ENCODE peak calls at places on chromosomes 11 and 22, in eight cellular contexts. O, M, E, T, F, B, H and V are unnamed samples.

GRCh38 chr11:121426476-121427454 is 25.3 kb upstream of the SORL1 start:
- DNase-seq in O (no peak), T (peak; percentile 16), B (no peak), E (peak; percentile 56), M (peak; percentile 54), H (peak; percentile 59), F (peak; percentile 60), V (no peak)

GRCh38 chr11:67351275-67352005 is 1.9 kb downstream of the POLD4 start:
- DNase-seq in T (peak; percentile 71), H (peak; percentile 73), F (no peak), E (peak; percentile 59), M (peak; percentile 63), O (peak; percentile 88), B (peak; percentile 84), V (peak; percentile 87)

GRCh38 chr22:36258750-36259619 is 6.1 kb downstream of the APOL1 start:
- DNase-seq in F (peak; percentile 69), E (peak; percentile 46), T (no peak), H (peak; percentile 24), M (no peak), B (no peak), O (peak; percentile 77), V (no peak)

GRCh38 chr22:46425011-46425410 is 89.5 kb downstream of the TRMU start:
- DNase-seq in T (peak; percentile 8), E (no peak), F (no peak), B (no peak), O (peak; percentile 5), M (no peak), H (no peak), V (peak; percentile 73)

GRCh38 chr22:26887916-26888315 is 230.5 kb downstream of the MIAT start:
- DNase-seq in O (no peak), F (no peak), H (no peak), B (no peak), M (no peak), T (no peak), E (no peak), V (no peak)

GRCh38 chr22:41696714-41697113 is 2.6 kb upstream of the MEI1 start:
- DNase-seq in F (no peak), T (no peak), M (no peak), B (no peak), E (no peak), O (no peak), H (no peak), V (no peak)

GRCh38 chr11:68974421-68975194 is 6.2 kb downstream of the MRGPRD start:
- DNase-seq in F (no peak), T (no peak), B (peak; percentile 41), M (no peak), O (no peak), E (no peak), H (no peak), V (peak; percentile 20)

GRCh38 chr22:17112491-17113042 is 8.6 kb downstream of the TMEM121B start:
- DNase-seq in E (no peak), T (no peak), M (no peak), O (no peak), F (no peak), H (no peak), B (no peak), V (no peak)

GRCh38 chr11:86116996-86117705 is 48.3 kb upstream of the PICALM start:
- DNase-seq in F (no peak), M (no peak), B (no peak), O (peak; percentile 54), T (no peak), H (no peak), E (no peak), V (peak; percentile 56)

GRCh38 chr22:23281406-23282088 is 101.2 kb downstream of the BCR start:
- DNase-seq in M (peak; percentile 71), O (peak; percentile 82), T (peak; percentile 93), F (peak; percentile 90), B (peak; percentile 74), H (peak; percentile 92), E (peak; percentile 84), V (peak; percentile 76)

GRCh38 chr22:35576671-35577070 is 36.0 kb downstream of the RASD2 start:
- DNase-seq in F (no peak), M (no peak), H (no peak), O (no peak), B (no peak), E (no peak), T (no peak), V (no peak)

GRCh38 chr11:67492801-67493547 is 10.1 kb downstream of the AIP start:
- DNase-seq in H (no peak), T (no peak), M (no peak), B (no peak), E (no peak), F (no peak), O (no peak), V (no peak)

GRCh38 chr11:47394322-47395224 is 13.8 kb upstream of the SLC39A13 start:
- DNase-seq in E (peak; percentile 63), T (no peak), M (peak; percentile 50), F (peak; percentile 76), H (peak; percentile 46), B (no peak), O (peak; percentile 65), V (no peak)

GRCh38 chr11:119509969-119510401 is 87.0 kb upstream of the THY1 start:
- DNase-seq in E (no peak), T (no peak), B (peak; percentile 21), F (no peak), H (peak; percentile 9), O (peak; percentile 87), M (no peak), V (peak; percentile 81)

GRCh38 chr11:70819022-70819421 is 420.7 kb downstream of the CTTN start:
- DNase-seq in H (no peak), E (no peak), M (no peak), T (no peak), O (no peak), F (no peak), B (no peak), V (no peak)

GRCh38 chr11:100397401-100397800 is 289.7 kb upstream of the ARHGAP42 start:
- DNase-seq in E (no peak), O (no peak), F (no peak), B (no peak), H (no peak), M (no peak), T (no peak), V (no peak)

GRCh38 chr11:103395612-103396011 is 286.4 kb downstream of the DYNC2H1 start:
- DNase-seq in H (no peak), B (peak; percentile 25), F (no peak), T (no peak), O (peak; percentile 25), E (no peak), M (no peak), V (peak; percentile 89)

GRCh38 chr22:19679476-19680099 is 34.7 kb upstream of the SEPTIN5 start:
- DNase-seq in O (peak; percentile 13), B (no peak), H (peak; percentile 54), T (peak; percentile 53), M (peak; percentile 35), E (peak; percentile 75), F (peak; percentile 69), V (peak; percentile 1)

GRCh38 chr11:7279676-7280075 is 28.0 kb downstream of the SYT9 start:
- DNase-seq in E (no peak), F (no peak), O (no peak), B (no peak), M (no peak), T (no peak), H (no peak), V (no peak)

GRCh38 chr11:7281083-7281482 is 29.4 kb downstream of the SYT9 start:
- DNase-seq in M (no peak), O (no peak), T (no peak), H (no peak), E (no peak), F (no peak), B (peak; percentile 72), V (peak; percentile 95)

GRCh38 chr11:7275133-7275532 is 23.4 kb downstream of the SYT9 start:
- DNase-seq in O (no peak), E (no peak), H (no peak), T (no peak), M (no peak), B (no peak), F (no peak), V (no peak)

GRCh38 chr11:7278314-7278917 is 26.7 kb downstream of the SYT9 start:
- DNase-seq in M (no peak), T (peak; percentile 40), H (peak; percentile 23), O (peak; percentile 58), E (no peak), B (peak; percentile 33), F (peak; percentile 47), V (peak; percentile 44)
- TF ChIP-seq CTCF in M (peak; percentile 30), T (peak; percentile 32), H (no peak), O (peak; percentile 77), E (peak; percentile 55), B (peak; percentile 53), F (peak; percentile 82), V (peak; percentile 64)

GRCh38 chr11:73530109-73530508 is 67.8 kb downstream of the FAM168A start:
- DNase-seq in M (no peak), T (peak; percentile 11), B (no peak), F (peak; percentile 7), H (peak; percentile 40), O (no peak), E (no peak), V (no peak)
- TF ChIP-seq CTCF in M (no peak), T (peak; percentile 26), B (no peak), F (peak; percentile 43), H (peak; percentile 12), O (peak; percentile 41), E (peak; percentile 32), V (peak; percentile 20)

DNA sequence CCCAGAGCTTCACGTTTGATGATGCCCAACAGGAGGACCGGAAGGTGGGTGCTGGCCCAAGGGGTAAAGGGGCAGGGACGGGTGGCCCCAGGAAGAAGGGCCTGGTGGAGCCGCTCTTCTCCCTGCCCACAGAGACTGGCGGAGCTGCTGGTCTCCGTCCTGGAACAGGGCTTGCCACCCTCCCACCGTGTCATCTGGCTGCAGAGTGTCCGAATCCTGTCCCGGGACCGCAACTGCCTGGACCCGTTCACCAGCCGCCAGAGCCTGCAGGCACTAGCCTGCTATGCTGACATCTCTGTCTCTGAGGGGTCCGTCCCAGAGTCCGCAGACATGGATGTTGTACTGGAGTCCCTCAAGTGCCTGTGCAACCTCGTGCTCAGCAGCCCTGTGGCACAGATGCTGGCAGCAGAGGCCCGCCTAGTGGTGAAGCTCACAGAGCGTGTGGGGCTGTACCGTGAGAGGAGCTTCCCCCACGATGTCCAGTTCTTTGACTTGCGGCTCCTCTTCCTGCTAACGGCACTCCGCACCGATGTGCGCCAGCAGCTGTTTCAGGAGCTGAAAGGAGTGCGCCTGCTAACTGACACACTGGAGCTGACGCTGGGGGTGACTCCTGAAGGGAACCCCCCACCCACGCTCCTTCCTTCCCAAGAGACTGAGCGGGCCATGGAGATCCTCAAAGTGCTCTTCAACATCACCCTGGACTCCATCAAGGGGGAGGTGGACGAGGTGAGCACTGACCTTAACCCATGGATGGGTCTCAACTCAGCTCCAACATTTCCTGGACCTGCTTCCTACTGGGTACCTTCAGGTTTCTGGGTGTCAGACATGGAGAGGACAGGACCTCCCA is 2.0 kb downstream of the RIC8A start:
- DNase-seq in E (no peak), B (no peak), F (no peak), H (no peak), M (no peak), T (no peak), O (peak; percentile 12), V (no peak)
- TF ChIP-seq CTCF in E (no peak), B (no peak), F (no peak), H (no peak), M (no peak), T (no peak), O (peak; percentile 10), V (no peak)

DNA sequence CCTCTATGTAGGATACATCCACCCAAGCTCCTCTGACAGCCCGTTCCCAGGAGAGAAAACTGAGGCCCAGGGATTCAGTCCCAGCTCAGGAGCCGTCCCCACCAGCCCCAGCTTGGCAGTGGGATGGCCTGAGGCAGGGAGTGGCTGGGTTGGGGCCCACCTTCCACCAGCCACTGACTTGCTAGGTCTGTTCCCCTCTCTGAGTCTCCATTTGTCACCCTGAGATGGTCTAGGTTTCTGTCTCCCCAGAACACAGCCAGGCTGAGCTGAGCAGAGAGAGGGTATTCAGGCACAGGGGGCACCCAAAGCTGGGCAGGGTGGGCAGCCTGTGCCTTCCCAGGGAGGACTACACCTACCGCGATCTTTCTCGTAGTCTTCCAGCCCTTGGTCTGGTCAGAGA is 95.7 kb downstream of the PDE2A start:
- DNase-seq in T (no peak), O (no peak), B (no peak), M (no peak), F (no peak), E (no peak), H (no peak), V (no peak)
- TF ChIP-seq CTCF in T (no peak), O (no peak), B (no peak), M (no peak), F (no peak), E (no peak), H (no peak), V (no peak)